ENCODE peak calls at places on chromosomes 2 and 18, in ten cellular contexts. Z, T, H, R, K, N, B, A, P and Q are unnamed samples.

GRCh38 chr2:55550368-55551102 is 31.0 kb downstream of the CFAP36 start:
- DNase-seq in Z (no peak), T (no peak), H (no peak), R (no peak), K (no peak), N (no peak), B (no peak), A (no peak), P (no peak), Q (no peak)

GRCh38 chr2:56127013-56127772 is 56.6 kb upstream of the CCDC85A start:
- DNase-seq in Z (no peak), T (no peak), H (no peak), R (no peak), K (peak), N (no peak), B (no peak), A (no peak), P (no peak), Q (no peak)

GRCh38 chr2:70132244-70133126 is 45.2 kb downstream of the PCBP1 start:
- DNase-seq in Z (peak), T (no peak), H (peak), R (peak), K (peak), N (no peak), B (peak), A (peak), P (no peak), Q (no peak)

GRCh38 chr2:226002438-226002837 is 602.9 kb downstream of the NYAP2 start:
- DNase-seq in Z (peak), T (no peak), H (peak), R (no peak), K (peak), N (no peak), B (no peak), A (peak), P (no peak), Q (no peak)

GRCh38 chr2:240237609-240238151 is 97.2 kb upstream of the OTOS start:
- DNase-seq in Z (no peak), T (no peak), H (no peak), R (peak), K (peak), N (peak), B (no peak), A (peak), P (no peak), Q (no peak)

GRCh38 chr2:20615466-20616241 is 35.2 kb downstream of the HS1BP3 start:
- DNase-seq in Z (peak), T (no peak), H (no peak), R (peak), K (no peak), N (no peak), B (peak), A (peak), P (no peak), Q (peak)

GRCh38 chr2:30721241-30721640 is 86.0 kb downstream of the CAPN13 start:
- DNase-seq in Z (no peak), T (no peak), H (no peak), R (no peak), K (no peak), N (peak), B (no peak), A (no peak), P (no peak), Q (no peak)

GRCh38 chr18:37524546-37525301 is 40.9 kb downstream of the CELF4 start:
- DNase-seq in Z (no peak), T (no peak), H (no peak), R (no peak), K (no peak), N (no peak), B (no peak), A (no peak), P (no peak), Q (no peak)

GRCh38 chr2:72210470-72210869 is 62.8 kb upstream of the CYP26B1 start:
- DNase-seq in Z (no peak), T (no peak), H (no peak), R (no peak), K (no peak), N (no peak), B (no peak), A (no peak), P (no peak), Q (no peak)

GRCh38 chr2:70685771-70686171 is 82.2 kb downstream of the ADD2 start:
- DNase-seq in Z (no peak), T (no peak), H (no peak), R (peak), K (no peak), N (no peak), B (no peak), A (no peak), P (no peak), Q (no peak)

DNA sequence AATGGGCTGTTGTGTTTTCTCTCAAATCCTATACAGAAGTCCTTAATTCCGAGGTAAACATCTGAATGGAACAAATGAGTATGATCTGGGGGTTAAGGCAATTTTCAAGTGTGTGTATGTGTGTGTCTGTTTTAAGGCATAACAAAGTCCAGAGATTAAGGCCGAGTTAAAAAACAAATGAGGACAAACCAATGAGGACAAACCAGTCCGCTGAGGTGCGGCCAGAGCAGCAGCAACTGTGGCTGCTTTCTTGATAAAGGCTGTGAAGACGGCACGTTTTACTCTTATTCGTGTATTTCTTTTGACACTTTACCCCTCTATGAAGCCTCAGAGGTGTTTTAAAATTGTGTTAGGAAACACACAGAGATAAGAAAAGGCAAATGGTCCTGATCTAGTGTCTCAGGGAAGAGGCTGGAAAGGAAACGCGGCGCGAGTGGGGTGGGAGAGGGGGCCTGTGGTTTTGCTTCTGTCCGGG is 495 bp upstream of the GULP1 start:
- DNase-seq in Z (no peak), T (no peak), H (peak), R (no peak), K (peak), N (no peak), B (peak), A (no peak), P (no peak), Q (no peak)
- TF ChIP-seq POLR2A in Z (no peak), T (peak), H (no peak), R (no peak), K (no peak), N (no peak), B (no peak), A (peak), P (no peak), Q (no peak)

GRCh38 chr2:127541849-127542630 is 6.6 kb downstream of the MYO7B start:
- DNase-seq in Z (no peak), T (no peak), H (no peak), R (no peak), K (no peak), N (no peak), B (no peak), A (no peak), P (no peak), Q (no peak)
- TF ChIP-seq POLR2A in Z (no peak), T (no peak), H (no peak), R (no peak), K (no peak), N (no peak), B (no peak), A (no peak), P (no peak), Q (no peak)

GRCh38 chr2:231680992-231681852 is 27.1 kb upstream of the PTMA start:
- DNase-seq in Z (peak), T (no peak), H (peak), R (peak), K (peak), N (no peak), B (peak), A (peak), P (peak), Q (peak)
- TF ChIP-seq POLR2A in Z (peak), T (peak), H (peak), R (no peak), K (peak), N (peak), B (no peak), A (peak), P (no peak), Q (peak)

DNA sequence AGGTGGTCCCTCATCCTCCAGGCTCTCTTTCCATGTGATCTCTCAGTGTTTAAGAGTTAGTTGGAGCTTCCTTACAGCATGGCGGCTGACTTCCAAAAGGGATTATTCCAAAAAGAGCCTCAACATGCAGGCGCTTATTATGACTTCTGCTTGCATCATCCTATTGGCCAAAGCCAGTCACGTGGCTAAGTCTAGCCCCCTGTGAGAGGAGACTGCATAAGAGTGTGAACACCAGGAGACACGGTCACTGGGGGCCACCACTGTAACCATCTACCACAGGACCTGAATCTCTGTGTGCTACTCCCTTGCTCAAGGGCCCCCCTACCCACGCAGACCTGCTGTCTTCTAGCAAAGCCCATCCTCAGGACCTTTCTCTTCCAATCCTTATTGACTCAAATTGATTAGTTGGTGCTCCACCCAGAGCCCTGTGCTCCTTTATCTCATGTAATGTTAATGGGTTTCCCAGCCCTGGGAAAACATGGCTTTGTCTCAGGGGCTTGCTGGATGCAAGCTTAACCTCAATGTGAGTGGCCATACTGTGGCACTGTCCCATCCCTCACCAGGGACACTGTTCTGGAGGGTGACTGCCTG is 4.0 kb downstream of the IL1RN start:
- DNase-seq in Z (no peak), T (no peak), H (no peak), R (no peak), K (no peak), N (peak), B (no peak), A (no peak), P (no peak), Q (no peak)
- TF ChIP-seq POLR2A in Z (no peak), T (no peak), H (no peak), R (no peak), K (no peak), N (no peak), B (no peak), A (no peak), P (no peak), Q (no peak)

GRCh38 chr2:64931536-64932326 is 57.5 kb upstream of the SLC1A4 start:
- DNase-seq in Z (no peak), T (no peak), H (no peak), R (peak), K (no peak), N (no peak), B (no peak), A (no peak), P (no peak), Q (no peak)

GRCh38 chr2:64930159-64930558 is 59.0 kb upstream of the SLC1A4 start:
- DNase-seq in Z (no peak), T (no peak), H (no peak), R (no peak), K (no peak), N (no peak), B (no peak), A (no peak), P (no peak), Q (no peak)

GRCh38 chr2:64929329-64929728 is 59.9 kb upstream of the SLC1A4 start:
- DNase-seq in Z (no peak), T (no peak), H (no peak), R (no peak), K (no peak), N (no peak), B (no peak), A (no peak), P (no peak), Q (no peak)

GRCh38 chr2:64934530-64934929 is 54.7 kb upstream of the SLC1A4 start:
- DNase-seq in Z (no peak), T (no peak), H (no peak), R (no peak), K (no peak), N (no peak), B (no peak), A (no peak), P (no peak), Q (no peak)

DNA sequence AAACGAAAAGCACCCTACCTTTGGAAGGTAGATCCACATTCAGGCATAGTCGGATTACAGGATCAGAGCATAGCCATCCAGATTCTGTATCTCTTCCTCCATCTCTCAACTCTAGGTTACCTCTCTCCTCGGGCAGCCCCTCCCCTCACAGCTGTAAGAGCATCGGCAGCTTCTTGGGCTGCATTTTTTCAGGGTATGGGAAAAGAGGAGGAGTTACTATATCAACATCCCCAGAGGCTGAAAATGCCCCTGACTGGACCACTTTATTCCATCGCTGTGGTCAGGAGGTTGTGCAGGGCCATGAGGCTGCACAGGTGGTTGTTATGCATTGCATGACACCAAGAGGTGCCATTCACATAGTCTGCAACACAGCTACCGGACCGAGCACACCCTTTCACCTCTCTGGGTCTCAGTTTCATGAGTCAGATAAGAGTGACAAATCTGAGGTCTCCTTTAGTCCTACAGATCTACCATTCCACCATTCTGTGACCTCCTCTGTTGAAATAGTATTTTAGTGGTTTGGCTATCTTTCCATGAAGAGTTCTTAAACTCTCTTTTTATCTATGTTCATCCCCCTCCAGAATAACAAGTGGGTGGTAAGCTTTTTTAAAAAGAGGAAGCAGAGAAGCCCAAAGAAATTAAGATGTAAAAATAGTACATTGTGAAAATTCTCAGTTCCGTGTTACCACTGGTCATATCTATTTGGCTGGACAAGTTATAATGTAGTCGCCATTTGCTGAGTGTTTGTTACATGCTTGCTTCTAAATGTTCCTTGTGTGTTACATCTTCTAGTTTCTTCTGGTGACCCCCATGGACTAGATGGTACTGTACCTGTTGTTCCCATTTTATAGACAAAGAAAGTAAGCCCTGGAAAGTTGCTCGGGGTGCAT is 56.6 kb upstream of the SLC1A4 start:
- DNase-seq in Z (no peak), T (no peak), H (no peak), R (no peak), K (no peak), N (no peak), B (no peak), A (no peak), P (no peak), Q (peak)
- TF ChIP-seq POLR2A in Z (no peak), T (no peak), H (no peak), R (no peak), K (no peak), N (no peak), B (no peak), A (no peak), P (peak), Q (peak)

GRCh38 chr18:13218376-13219011 is at the start of gene LDLRAD4:
- DNase-seq in Z (peak), T (no peak), H (no peak), R (no peak), K (peak), N (no peak), B (peak), A (peak), P (no peak), Q (no peak)
- TF ChIP-seq POLR2A in Z (peak), T (no peak), H (no peak), R (no peak), K (peak), N (peak), B (no peak), A (peak), P (no peak), Q (no peak)

DNA sequence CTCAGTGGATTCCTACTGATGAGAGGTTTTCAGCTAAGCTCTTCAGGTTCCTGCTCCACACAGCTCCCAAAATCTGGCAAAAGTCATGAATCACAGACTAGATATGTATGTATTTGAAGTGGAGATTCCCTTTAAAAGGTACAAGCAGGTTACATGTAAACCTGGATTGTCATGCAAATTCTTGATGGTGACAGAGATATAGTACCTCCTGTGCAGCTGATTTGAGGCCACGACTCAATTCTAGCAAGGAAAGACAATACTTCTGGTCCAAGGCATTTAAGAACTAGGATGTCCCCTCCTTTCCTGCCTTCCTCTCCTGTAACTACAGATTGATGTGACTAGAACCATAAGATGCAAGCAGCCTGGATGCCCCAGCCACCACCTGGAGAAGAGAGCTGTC is 55.0 kb downstream of the GORASP2 start:
- DNase-seq in Z (no peak), T (no peak), H (no peak), R (no peak), K (no peak), N (no peak), B (no peak), A (no peak), P (no peak), Q (no peak)
- TF ChIP-seq POLR2A in Z (no peak), T (no peak), H (no peak), R (no peak), K (no peak), N (no peak), B (no peak), A (no peak), P (no peak), Q (peak)